ENCODE peak calls at places on chromosome 4, in four cellular contexts. One of them, this sample, is unnamed.

GRCh38 chr4:13865871-13866669 is 238.5 kb upstream of the BOD1L1 start:
- DNase-seq in breast epithelium: no peak
- DNase-seq in tibial nerve: no peak
- DNase-seq in brain microvascular endothelial cell: no peak
- DNase-seq in this sample: peak; percentile 47

GRCh38 chr4:110823251-110823650 is 200.4 kb upstream of the PITX2 start:
- DNase-seq in breast epithelium: no peak
- DNase-seq in tibial nerve: no peak
- DNase-seq in brain microvascular endothelial cell: peak; percentile 60
- DNase-seq in this sample: no peak

GRCh38 chr4:142222127-142222526 is 585.7 kb downstream of the IL15 start:
- DNase-seq in breast epithelium: no peak
- DNase-seq in tibial nerve: no peak
- DNase-seq in brain microvascular endothelial cell: no peak
- DNase-seq in this sample: no peak

GRCh38 chr4:58113083-58113482 is 1002.9 kb upstream of the IGFBP7 start:
- DNase-seq in breast epithelium: no peak
- DNase-seq in tibial nerve: no peak
- DNase-seq in brain microvascular endothelial cell: no peak
- DNase-seq in this sample: no peak

GRCh38 chr4:157012781-157013180 is 41.2 kb upstream of the PDGFC start:
- DNase-seq in breast epithelium: no peak
- DNase-seq in tibial nerve: no peak
- DNase-seq in brain microvascular endothelial cell: peak; percentile 45
- DNase-seq in this sample: peak; percentile 63

GRCh38 chr4:31045151-31045550 is 325.0 kb downstream of the PCDH7 start:
- DNase-seq in breast epithelium: no peak
- DNase-seq in tibial nerve: no peak
- DNase-seq in brain microvascular endothelial cell: no peak
- DNase-seq in this sample: no peak

GRCh38 chr4:141131738-141132688 is 1.3 kb downstream of the RNF150 start:
- DNase-seq in breast epithelium: peak; percentile 51
- DNase-seq in tibial nerve: peak; percentile 14
- DNase-seq in brain microvascular endothelial cell: peak; percentile 11
- DNase-seq in this sample: peak; percentile 68

GRCh38 chr4:38308728-38309315 is 348.6 kb downstream of the PTTG2 start:
- DNase-seq in breast epithelium: no peak
- DNase-seq in tibial nerve: no peak
- DNase-seq in brain microvascular endothelial cell: peak; percentile 57
- DNase-seq in this sample: peak; percentile 42

GRCh38 chr4:143406523-143406922 is 69.8 kb downstream of the GAB1 start:
- DNase-seq in breast epithelium: no peak
- DNase-seq in tibial nerve: peak; percentile 77
- DNase-seq in brain microvascular endothelial cell: peak; percentile 11
- DNase-seq in this sample: no peak

GRCh38 chr4:186587416-186588018 is 32.1 kb upstream of the MTNR1A start:
- DNase-seq in breast epithelium: no peak
- DNase-seq in tibial nerve: peak; percentile 93
- DNase-seq in brain microvascular endothelial cell: peak; percentile 63
- DNase-seq in this sample: peak; percentile 87

GRCh38 chr4:5905714-5906113 is 12.8 kb upstream of the CRMP1 start:
- DNase-seq in breast epithelium: no peak
- DNase-seq in tibial nerve: no peak
- DNase-seq in brain microvascular endothelial cell: no peak
- DNase-seq in this sample: no peak

GRCh38 chr4:73064536-73064935 is 5.0 kb downstream of the COX18 start:
- DNase-seq in breast epithelium: no peak
- DNase-seq in tibial nerve: no peak
- DNase-seq in brain microvascular endothelial cell: no peak
- DNase-seq in this sample: no peak

GRCh38 chr4:93317571-93317970 is 511.0 kb upstream of the ATOH1 start:
- DNase-seq in breast epithelium: no peak
- DNase-seq in tibial nerve: no peak
- DNase-seq in brain microvascular endothelial cell: no peak
- DNase-seq in this sample: peak; percentile 18

GRCh38 chr4:111283066-111283677 is 660.3 kb upstream of the PITX2 start:
- DNase-seq in breast epithelium: peak; percentile 63
- DNase-seq in tibial nerve: peak; percentile 29
- DNase-seq in brain microvascular endothelial cell: peak; percentile 41
- DNase-seq in this sample: peak; percentile 65

GRCh38 chr4:48021086-48021485 is 4.5 kb downstream of the NIPAL1 start:
- DNase-seq in breast epithelium: no peak
- DNase-seq in tibial nerve: no peak
- DNase-seq in brain microvascular endothelial cell: no peak
- DNase-seq in this sample: no peak

GRCh38 chr4:75030649-75031235 is 97.8 kb downstream of the PARM1 start:
- DNase-seq in breast epithelium: no peak
- DNase-seq in tibial nerve: no peak
- DNase-seq in brain microvascular endothelial cell: no peak
- DNase-seq in this sample: no peak

GRCh38 chr4:113317523-113317922 is 268.1 kb downstream of the ANK2 start:
- DNase-seq in breast epithelium: no peak
- DNase-seq in tibial nerve: no peak
- DNase-seq in brain microvascular endothelial cell: no peak
- DNase-seq in this sample: no peak

GRCh38 chr4:80101086-80101767 is 28.2 kb upstream of the ANTXR2 start:
- DNase-seq in breast epithelium: no peak
- DNase-seq in tibial nerve: no peak
- DNase-seq in brain microvascular endothelial cell: no peak
- DNase-seq in this sample: no peak

GRCh38 chr4:145867416-145867815 is 71.2 kb downstream of the ZNF827 start:
- DNase-seq in breast epithelium: no peak
- DNase-seq in tibial nerve: no peak
- DNase-seq in brain microvascular endothelial cell: no peak
- DNase-seq in this sample: no peak

GRCh38 chr4:94690851-94691254 is 66.9 kb upstream of the BMPR1B start:
- DNase-seq in breast epithelium: no peak
- DNase-seq in tibial nerve: no peak
- DNase-seq in brain microvascular endothelial cell: peak; percentile 39
- DNase-seq in this sample: peak; percentile 44

GRCh38 chr4:98232202-98232601 is 29.0 kb upstream of the RAP1GDS1 start:
- DNase-seq in breast epithelium: no peak
- DNase-seq in tibial nerve: no peak
- DNase-seq in brain microvascular endothelial cell: no peak
- DNase-seq in this sample: no peak

GRCh38 chr4:48780867-48781219 is 764 bp upstream of the FRYL start:
- DNase-seq in breast epithelium: no peak
- DNase-seq in tibial nerve: peak; percentile 47
- DNase-seq in brain microvascular endothelial cell: peak; percentile 11
- DNase-seq in this sample: peak; percentile 78

GRCh38 chr4:52977252-52977651 is 115.1 kb downstream of the RASL11B start:
- DNase-seq in breast epithelium: no peak
- DNase-seq in tibial nerve: no peak
- DNase-seq in brain microvascular endothelial cell: no peak
- DNase-seq in this sample: no peak

GRCh38 chr4:13988347-13989265 is 361.1 kb upstream of the BOD1L1 start:
- DNase-seq in breast epithelium: no peak
- DNase-seq in tibial nerve: peak; percentile 59
- DNase-seq in brain microvascular endothelial cell: peak; percentile 98
- DNase-seq in this sample: peak; percentile 94

GRCh38 chr4:141142423-141142822 is 9.2 kb upstream of the RNF150 start:
- DNase-seq in breast epithelium: no peak
- DNase-seq in tibial nerve: no peak
- DNase-seq in brain microvascular endothelial cell: no peak
- DNase-seq in this sample: no peak

GRCh38 chr4:38177792-38178665 is 217.8 kb downstream of the PTTG2 start:
- DNase-seq in breast epithelium: no peak
- DNase-seq in tibial nerve: peak; percentile 55
- DNase-seq in brain microvascular endothelial cell: no peak
- DNase-seq in this sample: no peak

GRCh38 chr4:183200453-183200852 is 101.4 kb downstream of the WWC2 start:
- DNase-seq in breast epithelium: no peak
- DNase-seq in tibial nerve: no peak
- DNase-seq in brain microvascular endothelial cell: peak; percentile 93
- DNase-seq in this sample: peak; percentile 62

GRCh38 chr4:161522031-161522430 is 641.8 kb downstream of the FSTL5 start:
- DNase-seq in breast epithelium: no peak
- DNase-seq in tibial nerve: no peak
- DNase-seq in brain microvascular endothelial cell: no peak
- DNase-seq in this sample: no peak

GRCh38 chr4:181968371-181968770 is 274.8 kb upstream of the TENM3 start:
- DNase-seq in breast epithelium: no peak
- DNase-seq in tibial nerve: no peak
- DNase-seq in brain microvascular endothelial cell: peak; percentile 41
- DNase-seq in this sample: peak; percentile 55

GRCh38 chr4:74097631-74098550 is 1.1 kb downstream of the CXCL2 start:
- DNase-seq in breast epithelium: no peak
- DNase-seq in tibial nerve: no peak
- DNase-seq in brain microvascular endothelial cell: no peak
- DNase-seq in this sample: no peak

GRCh38 chr4:55887594-55887993 is 34.1 kb downstream of the EXOC1 start:
- DNase-seq in breast epithelium: no peak
- DNase-seq in tibial nerve: no peak
- DNase-seq in brain microvascular endothelial cell: no peak
- DNase-seq in this sample: no peak

GRCh38 chr4:36328130-36328529 is 46.7 kb downstream of the DTHD1 start:
- DNase-seq in breast epithelium: no peak
- DNase-seq in tibial nerve: no peak
- DNase-seq in brain microvascular endothelial cell: no peak
- DNase-seq in this sample: no peak

GRCh38 chr4:81207793-81208192 is 7.2 kb downstream of the PRKG2 start:
- DNase-seq in breast epithelium: no peak
- DNase-seq in tibial nerve: no peak
- DNase-seq in brain microvascular endothelial cell: peak; percentile 50
- DNase-seq in this sample: peak; percentile 96

GRCh38 chr4:16078195-16078756 is 5.5 kb downstream of the PROM1 start:
- DNase-seq in breast epithelium: no peak
- DNase-seq in tibial nerve: no peak
- DNase-seq in brain microvascular endothelial cell: no peak
- DNase-seq in this sample: no peak

GRCh38 chr4:176753049-176753448 is 39.7 kb downstream of the VEGFC start:
- DNase-seq in breast epithelium: no peak
- DNase-seq in tibial nerve: no peak
- DNase-seq in brain microvascular endothelial cell: peak; percentile 89
- DNase-seq in this sample: peak; percentile 96

GRCh38 chr4:108078024-108078733 is 88.5 kb downstream of the HADH start:
- DNase-seq in breast epithelium: no peak
- DNase-seq in tibial nerve: no peak
- DNase-seq in brain microvascular endothelial cell: peak; percentile 4
- DNase-seq in this sample: no peak

DNA sequence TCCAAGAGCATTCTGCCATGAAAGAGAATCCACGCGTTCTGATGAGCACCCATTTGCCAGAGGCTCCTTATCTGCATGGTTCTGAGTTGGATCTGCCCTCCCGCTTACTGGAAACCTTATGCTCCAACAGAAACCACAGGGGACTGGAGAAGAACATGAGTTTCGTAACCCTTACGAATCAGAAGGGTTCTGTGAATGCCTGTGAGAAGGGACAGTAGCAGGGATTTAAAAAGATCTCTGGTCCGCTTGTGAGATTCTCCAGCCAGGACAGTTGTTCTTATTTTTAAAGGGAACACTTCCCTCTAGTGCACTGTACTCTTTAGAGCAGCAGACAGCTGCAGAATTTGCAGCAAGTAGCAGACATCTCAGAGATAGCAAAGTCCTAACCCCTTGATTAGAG is 22.5 kb upstream of the CENPU start:
- DNase-seq in breast epithelium: no peak
- DNase-seq in tibial nerve: peak; percentile 70
- DNase-seq in brain microvascular endothelial cell: no peak
- DNase-seq in this sample: peak; percentile 59
- H3K36me3 ChIP-seq in breast epithelium: no peaks in the 10 kb centered on the region
- H3K36me3 ChIP-seq in tibial nerve: peaks cover 62% of the 10 kb centered on the region
- H3K36me3 ChIP-seq in brain microvascular endothelial cell: no peaks in the 10 kb centered on the region
- H3K36me3 ChIP-seq in this sample: peaks cover 75% of the 10 kb centered on the region

DNA sequence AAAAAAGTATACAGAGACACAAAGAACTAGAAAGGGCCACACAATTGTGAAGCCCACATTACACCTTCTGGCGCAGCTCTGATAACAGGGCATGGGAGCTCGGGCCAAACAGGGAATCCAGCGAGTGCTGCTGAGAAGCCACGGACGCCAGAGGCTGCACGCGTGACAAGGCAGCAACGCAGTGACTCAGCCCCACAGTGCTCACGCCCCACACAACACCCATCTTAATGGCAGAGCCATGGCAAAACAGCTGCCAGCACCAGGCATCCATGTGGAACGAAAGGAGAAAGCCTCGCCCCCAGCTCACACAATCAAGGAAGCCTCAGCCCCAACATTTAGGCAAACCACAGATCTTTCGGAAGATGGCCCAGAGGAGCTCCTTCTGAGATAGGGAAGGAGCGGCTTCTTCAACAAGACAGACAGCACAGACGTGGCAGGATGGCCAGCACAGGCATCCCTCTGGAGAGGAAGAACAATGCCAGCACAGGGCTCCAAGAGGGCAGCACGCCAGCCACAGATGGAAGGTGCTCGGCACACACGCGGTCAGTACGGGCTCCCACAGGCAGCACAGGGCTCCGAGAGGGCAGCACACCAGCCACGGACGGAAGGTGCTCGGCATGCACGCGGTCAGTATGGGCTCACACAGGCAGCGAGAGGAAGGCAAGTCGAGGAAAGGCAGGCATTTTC is 33.1 kb downstream of the GAK start:
- DNase-seq in breast epithelium: no peak
- DNase-seq in tibial nerve: no peak
- DNase-seq in brain microvascular endothelial cell: no peak
- DNase-seq in this sample: no peak
- H3K36me3 ChIP-seq in breast epithelium: no peaks in the 10 kb centered on the region
- H3K36me3 ChIP-seq in tibial nerve: peaks cover 95% of the 10 kb centered on the region
- H3K36me3 ChIP-seq in brain microvascular endothelial cell: peaks cover 17% of the 10 kb centered on the region
- H3K36me3 ChIP-seq in this sample: peaks cover 30% of the 10 kb centered on the region

DNA sequence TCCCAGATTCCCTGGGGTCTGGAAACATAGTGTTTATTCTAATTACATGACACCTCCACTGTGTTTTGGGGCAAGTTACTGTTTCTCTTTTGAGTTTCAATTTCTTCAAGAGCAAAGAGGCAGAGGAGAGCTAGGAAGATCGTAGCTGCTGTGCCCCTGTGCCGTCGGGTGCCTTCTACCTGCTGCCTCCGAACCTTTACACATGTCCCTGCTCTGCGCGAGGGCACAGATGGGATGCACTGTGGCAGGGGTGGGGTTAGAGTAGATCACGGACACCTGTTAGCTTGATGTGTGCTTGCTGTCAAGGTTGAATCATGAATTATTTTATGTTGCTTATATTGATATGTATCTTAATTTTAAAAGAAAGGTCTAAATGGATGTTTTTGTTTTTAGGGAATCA is 71.1 kb upstream of the MSANTD1 start:
- DNase-seq in breast epithelium: no peak
- DNase-seq in tibial nerve: no peak
- DNase-seq in brain microvascular endothelial cell: no peak
- DNase-seq in this sample: no peak
- H3K36me3 ChIP-seq in breast epithelium: peaks cover 4% of the 10 kb centered on the region
- H3K36me3 ChIP-seq in tibial nerve: peaks cover 89% of the 10 kb centered on the region
- H3K36me3 ChIP-seq in brain microvascular endothelial cell: peaks cover 38% of the 10 kb centered on the region
- H3K36me3 ChIP-seq in this sample: peaks cover 74% of the 10 kb centered on the region

GRCh38 chr4:163523791-163524365 is 29.4 kb downstream of the TMA16 start:
- DNase-seq in breast epithelium: no peak
- DNase-seq in tibial nerve: no peak
- DNase-seq in brain microvascular endothelial cell: no peak
- DNase-seq in this sample: peak; percentile 6
- H3K36me3 ChIP-seq in breast epithelium: no peaks in the 10 kb centered on the region
- H3K36me3 ChIP-seq in tibial nerve: peaks cover 75% of the 10 kb centered on the region
- H3K36me3 ChIP-seq in brain microvascular endothelial cell: peaks cover 16% of the 10 kb centered on the region
- H3K36me3 ChIP-seq in this sample: peaks cover 85% of the 10 kb centered on the region

This sample was measured in adipocyte.